ENCODE peak calls at places on chromosomes 3 and 15, in five cellular contexts. F, V, N, G and H are unnamed samples.
A peak's percentile ranks its signal among the peaks of the same experiment; 100 is the strongest.

GRCh38 chr15:86743283-86743903 is 663.7 kb downstream of the AGBL1 start:
- DNase-seq in V (peak; percentile 94), G (no peak), N (no peak), F (no peak), H (no peak)

GRCh38 chr3:155745795-155746550 is 1.1 kb upstream of the PLCH1 start:
- DNase-seq in N (no peak), V (peak; percentile 88), F (peak; percentile 55), G (no peak), H (no peak)

GRCh38 chr15:29888651-29889050 is 66.4 kb upstream of the TJP1 start:
- DNase-seq in F (no peak), N (no peak), G (no peak), V (peak; percentile 69), H (peak; percentile 49)

GRCh38 chr15:55289011-55289572 is 521 bp downstream of the RAB27A start:
- DNase-seq in N (peak; percentile 37), G (peak; percentile 36), F (peak; percentile 52), V (peak; percentile 80), H (no peak)

GRCh38 chr3:132318451-132318850 is 1.2 kb downstream of the ACP3 start:
- DNase-seq in N (no peak), F (no peak), G (no peak), V (no peak), H (no peak)

GRCh38 chr3:102174312-102174712 is 260.5 kb upstream of the ZPLD1 start:
- DNase-seq in N (no peak), F (no peak), V (no peak), G (no peak), H (no peak)

GRCh38 chr15:72116680-72117447 is 1.1 kb downstream of the MYO9A start:
- DNase-seq in V (no peak), N (peak; percentile 43), F (no peak), G (no peak), H (no peak)

GRCh38 chr3:172846706-172847105 is 96.2 kb downstream of the ECT2 start:
- DNase-seq in V (no peak), G (no peak), N (no peak), F (no peak), H (peak; percentile 73)

GRCh38 chr3:136893848-136894443 is 31.9 kb downstream of the NCK1 start:
- DNase-seq in V (no peak), N (no peak), G (no peak), F (no peak), H (peak; percentile 23)

GRCh38 chr3:51896607-51897305 is 6.4 kb downstream of the IQCF1 start:
- DNase-seq in V (no peak), F (no peak), G (no peak), N (no peak), H (no peak)

GRCh38 chr3:86554346-86554745 is 436.6 kb downstream of the VGLL3 start:
- DNase-seq in V (no peak), N (no peak), G (no peak), F (no peak), H (no peak)

GRCh38 chr3:44950273-44950672 is 25.7 kb downstream of the ZDHHC3 start:
- DNase-seq in V (no peak), G (no peak), N (no peak), F (no peak), H (no peak)

GRCh38 chr15:92663250-92663951 is 7.8 kb upstream of the FAM174B start:
- DNase-seq in V (peak; percentile 31), F (no peak), N (no peak), G (no peak), H (no peak)

GRCh38 chr3:71304684-71305083 is 278.8 kb downstream of the FOXP1 start:
- DNase-seq in F (no peak), G (no peak), V (no peak), N (no peak), H (peak; percentile 40)

GRCh38 chr3:129723558-129724324 is 117.3 kb upstream of the PLXND1 start:
- DNase-seq in F (no peak), G (no peak), V (no peak), N (peak; percentile 74), H (peak; percentile 23)

GRCh38 chr15:51830279-51830806 is 890 bp downstream of the TMOD3 start:
- DNase-seq in N (no peak), G (no peak), F (no peak), V (no peak), H (no peak)

GRCh38 chr3:170840291-170840859 is 29.6 kb downstream of the RPL22L1 start:
- DNase-seq in G (no peak), V (no peak), N (no peak), F (no peak), H (peak; percentile 29)

GRCh38 chr15:94749848-94750617 is 518.7 kb downstream of the MCTP2 start:
- DNase-seq in V (no peak), F (no peak), N (no peak), G (no peak), H (no peak)

GRCh38 chr3:77059354-77059753 is 19.5 kb downstream of the ROBO2 start:
- DNase-seq in F (no peak), V (no peak), N (no peak), G (no peak), H (no peak)

GRCh38 chr3:123412811-123413588 is 35.9 kb downstream of the ADCY5 start:
- DNase-seq in V (no peak), N (no peak), F (no peak), G (peak; percentile 81), H (no peak)

GRCh38 chr3:38738630-38739395 is 77.2 kb downstream of the SCN10A start:
- DNase-seq in F (no peak), G (no peak), N (no peak), V (peak; percentile 98), H (no peak)

GRCh38 chr15:48120751-48121150 is at the start of gene SLC24A5:
- DNase-seq in V (no peak), F (no peak), N (no peak), G (no peak), H (no peak)
- H3K4me3 ChIP-seq in V (no peak within 1 kb of the TSS), F (no peak within 1 kb of the TSS), N (no peak within 1 kb of the TSS), G (no peak within 1 kb of the TSS), H (no peak within 1 kb of the TSS)

DNA sequence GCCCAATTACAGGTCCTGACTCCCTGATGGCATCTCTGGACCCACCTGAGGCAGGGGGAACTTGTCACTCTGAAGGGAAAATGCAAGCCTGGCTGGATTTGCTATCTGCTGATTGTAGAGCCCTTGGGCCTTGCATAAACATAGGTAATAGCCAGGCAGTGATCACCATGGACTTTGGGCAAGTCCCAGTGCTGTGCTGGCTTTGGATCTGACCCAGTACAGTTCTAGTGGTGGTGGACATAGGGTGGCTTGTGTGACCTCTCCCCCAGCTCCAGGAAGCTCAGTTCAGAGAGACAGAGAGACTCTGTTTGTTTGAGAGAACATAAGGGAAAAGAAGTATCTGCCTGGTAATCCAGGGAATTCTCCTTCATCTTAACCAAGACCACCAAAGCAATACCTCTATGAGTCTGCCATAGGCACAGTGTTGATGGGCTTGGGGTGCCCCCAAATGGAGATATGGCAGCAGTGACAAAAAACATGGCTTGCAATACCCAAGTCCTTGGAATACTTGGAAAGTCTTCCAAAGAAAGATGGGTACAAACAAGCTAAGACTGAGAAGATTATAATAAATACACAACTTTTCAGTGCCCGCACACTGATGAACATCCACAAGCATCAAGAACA is 348.5 kb downstream of the PYDC2 start:
- DNase-seq in G (no peak), N (no peak), F (no peak), V (peak; percentile 56), H (no peak)
- TF ChIP-seq CTCF in G (no peak), N (no peak), F (no peak), V (peak; percentile 54), H (peak; percentile 48)

DNA sequence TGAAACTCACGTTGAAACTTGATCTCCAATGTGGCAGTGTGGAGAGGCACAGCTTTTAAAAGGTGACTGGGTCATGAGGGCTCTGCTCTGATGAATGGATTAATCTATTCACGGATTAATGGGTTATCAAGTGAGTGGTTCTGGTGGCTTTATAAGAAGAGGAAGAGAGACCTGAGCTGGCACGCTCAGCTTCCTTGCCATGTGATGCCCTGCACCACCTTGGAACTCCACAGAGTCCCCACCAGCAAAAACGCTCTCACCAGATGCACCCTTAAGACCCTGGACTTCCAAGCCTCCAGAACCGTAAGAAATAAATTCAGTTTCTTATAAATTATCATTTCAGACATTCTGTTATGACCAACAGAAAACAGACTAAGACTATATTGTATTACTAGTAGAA is 2.6 kb downstream of the PPP1R2 start:
- DNase-seq in N (no peak), G (no peak), V (no peak), F (no peak), H (no peak)
- H3K4me3 ChIP-seq in N (no peak overlapping the region), G (no peak overlapping the region), V (peak overlapping the region; percentile 93), F (no peak overlapping the region), H (no peak overlapping the region)

GRCh38 chr15:99100245-99101173 is 4.4 kb upstream of the SYNM start:
- DNase-seq in V (peak; percentile 95), G (peak; percentile 90), F (peak; percentile 73), N (no peak), H (peak; percentile 34)
- TF ChIP-seq CTCF in V (peak; percentile 91), G (peak; percentile 55), F (peak; percentile 63), N (peak; percentile 71), H (peak; percentile 85)

GRCh38 chr3:53253707-53254106 is 2.1 kb downstream of the TKT start:
- DNase-seq in G (no peak), V (no peak), F (no peak), N (no peak), H (no peak)
- H3K4me3 ChIP-seq in G (peak overlapping the region; percentile 69), V (peak overlapping the region; percentile 96), F (peak overlapping the region; percentile 94), N (no peak overlapping the region), H (peak overlapping the region; percentile 66)

GRCh38 chr3:127718244-127718915 is 45.6 kb downstream of the ABTB1 start:
- DNase-seq in F (no peak), N (no peak), G (no peak), V (no peak), H (no peak)
- TF ChIP-seq CTCF in F (no peak), N (no peak), G (no peak), V (no peak), H (peak; percentile 27)